ENCODE peak calls at places on chromosomes 5 and 9, in ten cellular contexts. One of them, this sample, is unnamed.

GRCh38 chr9:110258671-110259070 is 2.4 kb upstream of the TXN start:
- DNase-seq in HT1080: no peak
- DNase-seq in stimulated activated CD4-positive, alpha-beta T cell treated with anti-CD3 and anti-CD28 coated beads, Interleukin-2, amount 100 ng/mL, for 48 hours: no peak
- DNase-seq in Caki2: no peak
- DNase-seq in T-helper 17 cell: no peak
- DNase-seq in substantia nigra: no peak
- DNase-seq in caudate nucleus: no peak
- DNase-seq in ACHN: no peak
- DNase-seq in heart right ventricle: no peak
- DNase-seq in AG20443: no peak
- DNase-seq in this sample: no peak

GRCh38 chr9:120931278-120932085 is 4.9 kb upstream of the TRAF1 start:
- DNase-seq in HT1080: peak; percentile 76
- DNase-seq in stimulated activated CD4-positive, alpha-beta T cell treated with anti-CD3 and anti-CD28 coated beads, Interleukin-2, amount 100 ng/mL, for 48 hours: no peak
- DNase-seq in Caki2: peak; percentile 60
- DNase-seq in T-helper 17 cell: peak; percentile 46
- DNase-seq in substantia nigra: no peak
- DNase-seq in caudate nucleus: no peak
- DNase-seq in ACHN: peak; percentile 39
- DNase-seq in heart right ventricle: peak; percentile 60
- DNase-seq in AG20443: peak; percentile 70
- DNase-seq in this sample: no peak

GRCh38 chr5:79201206-79201605 is 34.7 kb upstream of the JMY start:
- DNase-seq in HT1080: no peak
- DNase-seq in stimulated activated CD4-positive, alpha-beta T cell treated with anti-CD3 and anti-CD28 coated beads, Interleukin-2, amount 100 ng/mL, for 48 hours: no peak
- DNase-seq in Caki2: peak; percentile 33
- DNase-seq in T-helper 17 cell: no peak
- DNase-seq in substantia nigra: no peak
- DNase-seq in caudate nucleus: no peak
- DNase-seq in ACHN: no peak
- DNase-seq in heart right ventricle: no peak
- DNase-seq in AG20443: no peak
- DNase-seq in this sample: no peak

GRCh38 chr9:117160254-117160653 is 254.6 kb downstream of the ASTN2 start:
- DNase-seq in HT1080: no peak
- DNase-seq in stimulated activated CD4-positive, alpha-beta T cell treated with anti-CD3 and anti-CD28 coated beads, Interleukin-2, amount 100 ng/mL, for 48 hours: no peak
- DNase-seq in Caki2: peak; percentile 6
- DNase-seq in T-helper 17 cell: no peak
- DNase-seq in substantia nigra: no peak
- DNase-seq in caudate nucleus: no peak
- DNase-seq in ACHN: peak; percentile 8
- DNase-seq in heart right ventricle: no peak
- DNase-seq in AG20443: no peak
- DNase-seq in this sample: no peak

GRCh38 chr9:98429613-98430012 is 174.2 kb upstream of the TBC1D2 start:
- DNase-seq in HT1080: peak; percentile 36
- DNase-seq in stimulated activated CD4-positive, alpha-beta T cell treated with anti-CD3 and anti-CD28 coated beads, Interleukin-2, amount 100 ng/mL, for 48 hours: no peak
- DNase-seq in Caki2: peak; percentile 13
- DNase-seq in T-helper 17 cell: no peak
- DNase-seq in substantia nigra: no peak
- DNase-seq in caudate nucleus: no peak
- DNase-seq in ACHN: no peak
- DNase-seq in heart right ventricle: no peak
- DNase-seq in AG20443: peak; percentile 76
- DNase-seq in this sample: no peak

GRCh38 chr5:137602721-137603273 is 103.7 kb upstream of the SPOCK1 start:
- DNase-seq in HT1080: no peak
- DNase-seq in stimulated activated CD4-positive, alpha-beta T cell treated with anti-CD3 and anti-CD28 coated beads, Interleukin-2, amount 100 ng/mL, for 48 hours: no peak
- DNase-seq in Caki2: no peak
- DNase-seq in T-helper 17 cell: no peak
- DNase-seq in substantia nigra: no peak
- DNase-seq in caudate nucleus: no peak
- DNase-seq in ACHN: no peak
- DNase-seq in heart right ventricle: no peak
- DNase-seq in AG20443: no peak
- DNase-seq in this sample: no peak

GRCh38 chr5:107365355-107366109 is 305.2 kb downstream of the EFNA5 start:
- DNase-seq in HT1080: peak; percentile 83
- DNase-seq in stimulated activated CD4-positive, alpha-beta T cell treated with anti-CD3 and anti-CD28 coated beads, Interleukin-2, amount 100 ng/mL, for 48 hours: no peak
- DNase-seq in Caki2: peak; percentile 86
- DNase-seq in T-helper 17 cell: no peak
- DNase-seq in substantia nigra: no peak
- DNase-seq in caudate nucleus: no peak
- DNase-seq in ACHN: peak; percentile 78
- DNase-seq in heart right ventricle: no peak
- DNase-seq in AG20443: no peak
- DNase-seq in this sample: no peak

GRCh38 chr5:80082731-80083114 is 47.6 kb downstream of the THBS4 start:
- DNase-seq in HT1080: peak; percentile 54
- DNase-seq in stimulated activated CD4-positive, alpha-beta T cell treated with anti-CD3 and anti-CD28 coated beads, Interleukin-2, amount 100 ng/mL, for 48 hours: peak; percentile 81
- DNase-seq in Caki2: peak; percentile 47
- DNase-seq in T-helper 17 cell: no peak
- DNase-seq in substantia nigra: peak; percentile 18
- DNase-seq in caudate nucleus: peak; percentile 46
- DNase-seq in ACHN: no peak
- DNase-seq in heart right ventricle: peak; percentile 85
- DNase-seq in AG20443: peak; percentile 92
- DNase-seq in this sample: peak; percentile 52

GRCh38 chr9:126853667-126854066 is 6.8 kb upstream of the ZBTB34 start:
- DNase-seq in HT1080: no peak
- DNase-seq in stimulated activated CD4-positive, alpha-beta T cell treated with anti-CD3 and anti-CD28 coated beads, Interleukin-2, amount 100 ng/mL, for 48 hours: no peak
- DNase-seq in Caki2: no peak
- DNase-seq in T-helper 17 cell: no peak
- DNase-seq in substantia nigra: no peak
- DNase-seq in caudate nucleus: no peak
- DNase-seq in ACHN: no peak
- DNase-seq in heart right ventricle: no peak
- DNase-seq in AG20443: peak; percentile 72
- DNase-seq in this sample: no peak

This sample was measured in gastrocnemius medialis.